ENCODE peak calls at places on chromosomes 6 and 20, in five cellular contexts. One of them, this sample, is unnamed.

GRCh38 chr6:50791900-50792508 is 26.7 kb upstream of the TFAP2B start:
- DNase-seq in hypothalamus: no peak
- DNase-seq in activated effector memory CD4-positive, alpha-beta T cell treated with Interleukin-2 at 50 U/mL for 16 hours: no peak
- DNase-seq in T-cell: no peak
- DNase-seq in DMS 273 treated with DMSO at 0.1 percent for 48 hours: peak
- DNase-seq in this sample: peak

GRCh38 chr6:36126553-36127458 is 3.5 kb upstream of the MAPK13 start:
- DNase-seq in activated effector memory CD4-positive, alpha-beta T cell treated with Interleukin-2 at 50 U/mL for 16 hours: no peak
- DNase-seq in hypothalamus: no peak
- DNase-seq in T-cell: no peak
- DNase-seq in DMS 273 treated with DMSO at 0.1 percent for 48 hours: no peak
- DNase-seq in this sample: peak

GRCh38 chr20:39108746-39109145 is 146.6 kb downstream of the DHX35 start:
- DNase-seq in DMS 273 treated with DMSO at 0.1 percent for 48 hours: no peak
- DNase-seq in activated effector memory CD4-positive, alpha-beta T cell treated with Interleukin-2 at 50 U/mL for 16 hours: no peak
- DNase-seq in T-cell: no peak
- DNase-seq in hypothalamus: no peak
- DNase-seq in this sample: peak

GRCh38 chr6:66638099-66638498 is 931.1 kb upstream of the EYS start:
- DNase-seq in T-cell: no peak
- DNase-seq in activated effector memory CD4-positive, alpha-beta T cell treated with Interleukin-2 at 50 U/mL for 16 hours: no peak
- DNase-seq in hypothalamus: no peak
- DNase-seq in DMS 273 treated with DMSO at 0.1 percent for 48 hours: no peak
- DNase-seq in this sample: no peak

GRCh38 chr6:50113114-50113857 is 63.6 kb upstream of the DEFB112 start:
- DNase-seq in DMS 273 treated with DMSO at 0.1 percent for 48 hours: no peak
- DNase-seq in activated effector memory CD4-positive, alpha-beta T cell treated with Interleukin-2 at 50 U/mL for 16 hours: no peak
- DNase-seq in hypothalamus: no peak
- DNase-seq in T-cell: no peak
- DNase-seq in this sample: peak

GRCh38 chr6:30720738-30721197 is 616 bp downstream of the TUBB start:
- DNase-seq in DMS 273 treated with DMSO at 0.1 percent for 48 hours: no peak
- DNase-seq in activated effector memory CD4-positive, alpha-beta T cell treated with Interleukin-2 at 50 U/mL for 16 hours: peak
- DNase-seq in hypothalamus: peak
- DNase-seq in T-cell: peak
- DNase-seq in this sample: peak

GRCh38 chr6:151285121-151285520 is 45.4 kb downstream of the AKAP12 start:
- DNase-seq in DMS 273 treated with DMSO at 0.1 percent for 48 hours: no peak
- DNase-seq in hypothalamus: no peak
- DNase-seq in activated effector memory CD4-positive, alpha-beta T cell treated with Interleukin-2 at 50 U/mL for 16 hours: no peak
- DNase-seq in T-cell: no peak
- DNase-seq in this sample: peak

GRCh38 chr20:16001286-16001685 is 572.0 kb downstream of the KIF16B start:
- DNase-seq in hypothalamus: no peak
- DNase-seq in activated effector memory CD4-positive, alpha-beta T cell treated with Interleukin-2 at 50 U/mL for 16 hours: no peak
- DNase-seq in DMS 273 treated with DMSO at 0.1 percent for 48 hours: no peak
- DNase-seq in T-cell: no peak
- DNase-seq in this sample: peak

GRCh38 chr6:109713097-109713496 is 22.0 kb downstream of the FIG4 start:
- DNase-seq in activated effector memory CD4-positive, alpha-beta T cell treated with Interleukin-2 at 50 U/mL for 16 hours: no peak
- DNase-seq in hypothalamus: no peak
- DNase-seq in T-cell: no peak
- DNase-seq in DMS 273 treated with DMSO at 0.1 percent for 48 hours: no peak
- DNase-seq in this sample: no peak

GRCh38 chr6:42569102-42570028 is 5.5 kb downstream of the UBR2 start:
- DNase-seq in T-cell: no peak
- DNase-seq in DMS 273 treated with DMSO at 0.1 percent for 48 hours: no peak
- DNase-seq in activated effector memory CD4-positive, alpha-beta T cell treated with Interleukin-2 at 50 U/mL for 16 hours: no peak
- DNase-seq in hypothalamus: no peak
- DNase-seq in this sample: peak

GRCh38 chr6:47665112-47665511 is 33.3 kb upstream of the ADGRF4 start:
- DNase-seq in activated effector memory CD4-positive, alpha-beta T cell treated with Interleukin-2 at 50 U/mL for 16 hours: no peak
- DNase-seq in DMS 273 treated with DMSO at 0.1 percent for 48 hours: no peak
- DNase-seq in hypothalamus: no peak
- DNase-seq in T-cell: no peak
- DNase-seq in this sample: no peak

GRCh38 chr6:39937686-39938333 is 3.5 kb upstream of the MOCS1 start:
- DNase-seq in activated effector memory CD4-positive, alpha-beta T cell treated with Interleukin-2 at 50 U/mL for 16 hours: no peak
- DNase-seq in DMS 273 treated with DMSO at 0.1 percent for 48 hours: no peak
- DNase-seq in hypothalamus: no peak
- DNase-seq in T-cell: no peak
- DNase-seq in this sample: no peak

GRCh38 chr20:59145926-59146800 is 17.5 kb upstream of the ZNF831 start:
- DNase-seq in activated effector memory CD4-positive, alpha-beta T cell treated with Interleukin-2 at 50 U/mL for 16 hours: peak
- DNase-seq in DMS 273 treated with DMSO at 0.1 percent for 48 hours: no peak
- DNase-seq in T-cell: peak
- DNase-seq in hypothalamus: no peak
- DNase-seq in this sample: no peak

GRCh38 chr20:62382306-62383198 is 4.4 kb upstream of the RPS21 start:
- DNase-seq in DMS 273 treated with DMSO at 0.1 percent for 48 hours: peak
- DNase-seq in activated effector memory CD4-positive, alpha-beta T cell treated with Interleukin-2 at 50 U/mL for 16 hours: peak
- DNase-seq in T-cell: peak
- DNase-seq in hypothalamus: peak
- DNase-seq in this sample: peak

GRCh38 chr6:122730775-122731386 is 48.6 kb upstream of the FABP7 start:
- DNase-seq in DMS 273 treated with DMSO at 0.1 percent for 48 hours: no peak
- DNase-seq in T-cell: no peak
- DNase-seq in activated effector memory CD4-positive, alpha-beta T cell treated with Interleukin-2 at 50 U/mL for 16 hours: no peak
- DNase-seq in hypothalamus: no peak
- DNase-seq in this sample: peak

GRCh38 chr6:168909288-168909687 is 344.4 kb downstream of the THBS2 start:
- DNase-seq in T-cell: no peak
- DNase-seq in DMS 273 treated with DMSO at 0.1 percent for 48 hours: no peak
- DNase-seq in activated effector memory CD4-positive, alpha-beta T cell treated with Interleukin-2 at 50 U/mL for 16 hours: no peak
- DNase-seq in hypothalamus: no peak
- DNase-seq in this sample: no peak

GRCh38 chr6:168219167-168219566 is 100.4 kb downstream of the DACT2 start:
- DNase-seq in hypothalamus: no peak
- DNase-seq in T-cell: no peak
- DNase-seq in activated effector memory CD4-positive, alpha-beta T cell treated with Interleukin-2 at 50 U/mL for 16 hours: no peak
- DNase-seq in DMS 273 treated with DMSO at 0.1 percent for 48 hours: no peak
- DNase-seq in this sample: no peak

GRCh38 chr6:108697646-108698161 is 137.0 kb downstream of the FOXO3 start:
- DNase-seq in activated effector memory CD4-positive, alpha-beta T cell treated with Interleukin-2 at 50 U/mL for 16 hours: no peak
- DNase-seq in T-cell: no peak
- DNase-seq in DMS 273 treated with DMSO at 0.1 percent for 48 hours: no peak
- DNase-seq in hypothalamus: no peak
- DNase-seq in this sample: peak

GRCh38 chr20:5865604-5866003 is 84.7 kb downstream of the TRMT6 start:
- DNase-seq in activated effector memory CD4-positive, alpha-beta T cell treated with Interleukin-2 at 50 U/mL for 16 hours: no peak
- DNase-seq in hypothalamus: no peak
- DNase-seq in DMS 273 treated with DMSO at 0.1 percent for 48 hours: no peak
- DNase-seq in T-cell: no peak
- DNase-seq in this sample: no peak

GRCh38 chr20:23629017-23629541 is 8.7 kb downstream of the CST3 start:
- DNase-seq in DMS 273 treated with DMSO at 0.1 percent for 48 hours: no peak
- DNase-seq in T-cell: no peak
- DNase-seq in activated effector memory CD4-positive, alpha-beta T cell treated with Interleukin-2 at 50 U/mL for 16 hours: no peak
- DNase-seq in hypothalamus: no peak
- DNase-seq in this sample: peak